ENCODE peak calls at places on chromosomes 3 and 15, in five cellular contexts. S, K, O, U and Y are unnamed samples. For H3K4me1, the result is how much of the 10 kb centered on the place peaks cover.

GRCh38 chr15:52738311-52738710 is 51.8 kb downstream of the ONECUT1 start:
- DNase-seq in S (no peak), K (no peak), O (no peak), U (peak), Y (no peak)

GRCh38 chr3:49022751-49023171 is 840 bp downstream of the NDUFAF3 start:
- DNase-seq in S (no peak), K (no peak), O (no peak), U (no peak), Y (no peak)

GRCh38 chr3:188948658-188949400 is 222.9 kb upstream of the TPRG1 start:
- DNase-seq in S (peak), K (no peak), O (no peak), U (peak), Y (no peak)

GRCh38 chr15:46315540-46315939 is 680.7 kb downstream of the SQOR start:
- DNase-seq in S (no peak), K (no peak), O (no peak), U (no peak), Y (no peak)

GRCh38 chr15:76829939-76830338 is 75.2 kb downstream of the SCAPER start:
- DNase-seq in S (no peak), K (no peak), O (no peak), U (no peak), Y (no peak)

GRCh38 chr15:59594991-59595390 is 16.6 kb upstream of the GCNT3 start:
- DNase-seq in S (no peak), K (no peak), O (no peak), U (no peak), Y (no peak)

GRCh38 chr3:187944391-187945179 is 199.3 kb upstream of the BCL6 start:
- DNase-seq in S (no peak), K (no peak), O (no peak), U (no peak), Y (no peak)

GRCh38 chr3:37400945-37401344 is 226.6 kb upstream of the LRRFIP2 start:
- DNase-seq in S (no peak), K (no peak), O (no peak), U (peak), Y (no peak)

DNA sequence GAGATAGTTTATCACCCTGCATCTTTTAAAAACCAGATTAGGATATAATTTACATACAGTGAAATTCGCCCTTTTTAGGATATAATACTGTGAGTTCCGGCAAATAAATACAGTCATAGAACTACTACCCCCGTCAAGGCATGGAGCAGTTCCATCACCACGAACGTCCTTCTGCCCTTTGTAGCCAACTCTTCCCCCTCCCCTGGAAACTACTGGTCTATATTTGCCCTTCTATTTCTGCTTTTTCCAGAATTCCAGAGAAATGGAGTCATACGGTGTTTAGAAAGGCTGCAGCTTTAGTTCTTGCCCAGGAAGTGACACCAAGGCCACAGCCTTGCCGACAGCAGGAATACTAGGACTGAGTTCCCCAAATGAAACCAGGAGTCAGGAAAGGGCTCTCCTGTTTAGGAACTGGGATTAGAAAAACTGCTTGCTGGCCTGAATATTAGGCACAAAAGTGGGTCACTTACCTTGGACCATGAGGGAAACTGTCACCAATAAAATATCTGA is 291.2 kb downstream of the FAM43A start:
- DNase-seq in S (no peak), K (no peak), O (no peak), U (no peak), Y (no peak)
- H3K27ac ChIP-seq in S (no peak), K (no peak), O (no peak), U (no peak), Y (no peak)

GRCh38 chr15:58583171-58583908 is 151.5 kb downstream of the LIPC start:
- DNase-seq in S (no peak), K (no peak), O (no peak), U (no peak), Y (no peak)
- H3K4me1 ChIP-seq in S (under half), K (under half), O (under half), U (under half), Y (under half)

GRCh38 chr3:161222662-161223061 is 1.6 kb downstream of the NMD3 start:
- DNase-seq in S (no peak), K (no peak), O (no peak), U (peak), Y (no peak)
- H3K27ac ChIP-seq in S (peak), K (no peak), O (no peak), U (no peak), Y (peak)

GRCh38 chr3:13547591-13548371 is 1.1 kb upstream of the FBLN2 start:
- DNase-seq in S (no peak), K (no peak), O (no peak), U (no peak), Y (no peak)
- H3K4me1 ChIP-seq in S (under half), K (under half), O (under half), U (under half), Y (half or more)

DNA sequence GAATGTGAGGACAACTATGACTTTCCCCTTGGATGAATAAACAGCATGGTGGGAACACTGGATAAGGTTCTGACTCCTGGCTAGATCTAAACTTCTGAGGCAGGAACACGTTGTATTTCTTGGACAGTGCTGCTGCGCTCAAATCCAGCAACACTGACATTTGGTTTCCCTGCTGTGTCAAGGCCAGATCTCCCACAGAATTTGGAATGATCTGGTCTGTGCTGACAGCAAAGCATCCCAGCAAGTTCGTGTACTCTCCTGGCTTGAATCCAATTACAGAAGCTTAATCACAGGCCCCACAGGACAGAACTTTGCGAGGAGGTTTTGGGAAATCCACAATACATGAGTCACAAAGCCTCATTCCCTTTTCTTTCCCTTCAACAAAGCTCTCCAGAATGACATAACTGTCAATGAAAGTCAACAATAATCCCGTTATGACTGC is 92.5 kb downstream of the ADAMTS9 start:
- DNase-seq in S (no peak), K (no peak), O (peak), U (peak), Y (peak)
- H3K27ac ChIP-seq in S (no peak), K (no peak), O (peak), U (no peak), Y (peak)

GRCh38 chr3:52530918-52531635 is 2.6 kb downstream of the NT5DC2 start:
- DNase-seq in S (no peak), K (peak), O (peak), U (no peak), Y (no peak)
- H3K4me1 ChIP-seq in S (under half), K (half or more), O (half or more), U (under half), Y (under half)

DNA sequence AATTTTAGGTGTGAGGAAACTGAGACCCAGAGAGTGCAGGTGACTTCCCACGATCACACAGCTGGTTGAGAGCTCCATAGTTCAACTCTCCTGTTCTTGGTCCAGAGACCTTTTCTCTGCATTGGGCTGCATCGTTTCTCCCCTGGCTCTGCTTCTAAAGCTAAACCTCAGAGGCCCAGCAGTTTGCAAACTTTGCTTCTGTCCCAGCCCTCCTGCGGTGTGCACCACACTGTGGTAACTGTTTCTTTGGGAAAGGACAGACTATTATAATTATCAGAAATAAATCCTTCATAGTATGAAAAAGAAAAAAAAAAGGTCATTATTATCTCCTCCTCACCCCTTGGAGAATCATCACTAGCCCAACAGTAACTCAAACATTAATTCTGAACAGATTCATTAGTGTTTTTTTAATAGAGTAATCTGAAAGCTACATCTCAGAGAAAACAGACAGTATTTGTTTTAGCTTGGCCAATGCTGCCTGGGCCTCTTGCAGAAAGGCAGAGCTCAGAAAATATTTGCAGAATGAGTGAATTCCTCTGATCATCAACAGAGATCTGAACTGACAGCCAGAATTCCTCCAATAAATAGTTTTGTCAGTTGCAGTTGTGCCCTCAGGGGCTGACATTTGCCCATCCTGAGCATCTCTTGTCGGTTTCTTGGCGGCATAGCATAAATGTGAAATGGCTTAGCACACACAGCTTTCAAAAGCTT is 52.9 kb downstream of the BFSP2 start:
- DNase-seq in S (no peak), K (no peak), O (no peak), U (no peak), Y (no peak)
- H3K27ac ChIP-seq in S (peak), K (no peak), O (no peak), U (no peak), Y (no peak)

GRCh38 chr15:70087708-70088352 is 9.9 kb downstream of the TLE3 start:
- DNase-seq in S (no peak), K (no peak), O (no peak), U (no peak), Y (no peak)
- H3K4me1 ChIP-seq in S (under half), K (half or more), O (under half), U (under half), Y (half or more)

DNA sequence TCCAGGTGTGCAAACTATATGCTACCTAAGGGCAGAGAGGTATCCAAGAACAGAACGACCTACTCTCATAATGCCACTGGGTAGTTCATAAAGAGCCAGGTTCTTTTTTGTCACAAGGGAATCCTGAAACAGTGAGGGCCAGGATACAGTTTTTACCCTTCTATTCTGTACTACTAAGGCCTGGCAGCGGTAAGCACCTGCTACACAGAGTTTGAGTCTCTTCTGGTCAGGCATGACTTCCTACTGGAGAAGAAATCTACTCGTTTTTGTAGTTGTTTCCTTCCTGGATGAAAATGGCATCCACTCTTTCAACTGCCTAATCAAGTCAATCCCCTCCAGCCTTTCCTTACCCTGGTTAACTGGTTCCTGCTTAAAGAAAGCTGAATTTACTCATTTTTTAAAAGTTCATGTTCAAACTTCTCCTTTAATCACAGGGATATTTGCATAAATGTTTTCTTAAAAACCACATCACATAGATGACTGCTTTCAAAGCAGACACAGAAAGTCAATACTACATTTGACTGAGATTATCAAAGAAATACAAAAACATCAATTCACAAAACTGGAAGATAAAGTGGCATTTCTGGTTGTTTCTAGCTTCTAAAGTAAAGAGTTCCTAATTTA is 40.0 kb downstream of the MAP4 start:
- DNase-seq in S (no peak), K (no peak), O (no peak), U (no peak), Y (no peak)
- H3K27ac ChIP-seq in S (no peak), K (no peak), O (no peak), U (no peak), Y (no peak)